ENCODE peak calls at places on chromosomes 12 and 14, in seven cellular contexts. One of them, this sample, is unnamed.
A peak's percentile ranks its signal among the peaks of the same experiment; 100 is the strongest.

GRCh38 chr12:79521576-79521975 is 169.2 kb downstream of the PAWR start:
- DNase-seq in stimulated activated CD4-positive, alpha-beta T cell treated with anti-CD3 and anti-CD28 coated beads, Interleukin-12 subunit alpha, Interleukin-12 subunit beta, amount 100 ng/mL, for 4 hours: no peak
- DNase-seq in NCI-H446: no peak
- DNase-seq in left colon: no peak
- DNase-seq in lung: no peak
- DNase-seq in iris pigment epithelial cell: no peak
- DNase-seq in ACHN: no peak
- DNase-seq in this sample: no peak

GRCh38 chr12:131491887-131492490 is 218.9 kb upstream of the SFSWAP start:
- DNase-seq in lung: no peak
- DNase-seq in stimulated activated CD4-positive, alpha-beta T cell treated with anti-CD3 and anti-CD28 coated beads, Interleukin-12 subunit alpha, Interleukin-12 subunit beta, amount 100 ng/mL, for 4 hours: no peak
- DNase-seq in ACHN: no peak
- DNase-seq in iris pigment epithelial cell: no peak
- DNase-seq in NCI-H446: no peak
- DNase-seq in left colon: no peak
- DNase-seq in this sample: no peak

GRCh38 chr14:92644166-92644565 is 104.3 kb downstream of the LGMN start:
- DNase-seq in iris pigment epithelial cell: peak; percentile 59
- DNase-seq in NCI-H446: no peak
- DNase-seq in lung: no peak
- DNase-seq in left colon: no peak
- DNase-seq in ACHN: no peak
- DNase-seq in stimulated activated CD4-positive, alpha-beta T cell treated with anti-CD3 and anti-CD28 coated beads, Interleukin-12 subunit alpha, Interleukin-12 subunit beta, amount 100 ng/mL, for 4 hours: no peak
- DNase-seq in this sample: no peak

GRCh38 chr14:104687601-104688504 is 1.6 kb upstream of the INF2 start:
- DNase-seq in lung: peak; percentile 89
- DNase-seq in ACHN: peak; percentile 85
- DNase-seq in left colon: peak; percentile 91
- DNase-seq in NCI-H446: peak; percentile 63
- DNase-seq in stimulated activated CD4-positive, alpha-beta T cell treated with anti-CD3 and anti-CD28 coated beads, Interleukin-12 subunit alpha, Interleukin-12 subunit beta, amount 100 ng/mL, for 4 hours: no peak
- DNase-seq in iris pigment epithelial cell: peak; percentile 54
- DNase-seq in this sample: peak; percentile 80

GRCh38 chr12:95385246-95385645 is 88.7 kb upstream of the METAP2 start:
- DNase-seq in ACHN: no peak
- DNase-seq in left colon: no peak
- DNase-seq in iris pigment epithelial cell: peak; percentile 83
- DNase-seq in stimulated activated CD4-positive, alpha-beta T cell treated with anti-CD3 and anti-CD28 coated beads, Interleukin-12 subunit alpha, Interleukin-12 subunit beta, amount 100 ng/mL, for 4 hours: no peak
- DNase-seq in lung: no peak
- DNase-seq in NCI-H446: peak; percentile 73
- DNase-seq in this sample: no peak

GRCh38 chr12:4214912-4215861 is 58.4 kb upstream of the CCND2 start:
- DNase-seq in left colon: peak; percentile 53
- DNase-seq in iris pigment epithelial cell: no peak
- DNase-seq in NCI-H446: no peak
- DNase-seq in lung: peak; percentile 72
- DNase-seq in ACHN: no peak
- DNase-seq in stimulated activated CD4-positive, alpha-beta T cell treated with anti-CD3 and anti-CD28 coated beads, Interleukin-12 subunit alpha, Interleukin-12 subunit beta, amount 100 ng/mL, for 4 hours: peak; percentile 16
- DNase-seq in this sample: peak; percentile 74

GRCh38 chr14:80211143-80212024 is at the start of gene DIO2:
- DNase-seq in stimulated activated CD4-positive, alpha-beta T cell treated with anti-CD3 and anti-CD28 coated beads, Interleukin-12 subunit alpha, Interleukin-12 subunit beta, amount 100 ng/mL, for 4 hours: no peak
- DNase-seq in lung: no peak
- DNase-seq in ACHN: peak; percentile 7
- DNase-seq in left colon: no peak
- DNase-seq in NCI-H446: no peak
- DNase-seq in iris pigment epithelial cell: peak; percentile 54
- DNase-seq in this sample: no peak

GRCh38 chr14:73786942-73787759 is 64.5 kb upstream of the PTGR2 start:
- DNase-seq in NCI-H446: peak; percentile 35
- DNase-seq in lung: peak; percentile 64
- DNase-seq in stimulated activated CD4-positive, alpha-beta T cell treated with anti-CD3 and anti-CD28 coated beads, Interleukin-12 subunit alpha, Interleukin-12 subunit beta, amount 100 ng/mL, for 4 hours: peak; percentile 40
- DNase-seq in left colon: peak; percentile 78
- DNase-seq in iris pigment epithelial cell: no peak
- DNase-seq in ACHN: peak; percentile 39
- DNase-seq in this sample: no peak

GRCh38 chr14:90828642-90829487 is 12.6 kb upstream of the TTC7B start:
- DNase-seq in iris pigment epithelial cell: no peak
- DNase-seq in ACHN: no peak
- DNase-seq in stimulated activated CD4-positive, alpha-beta T cell treated with anti-CD3 and anti-CD28 coated beads, Interleukin-12 subunit alpha, Interleukin-12 subunit beta, amount 100 ng/mL, for 4 hours: no peak
- DNase-seq in lung: no peak
- DNase-seq in NCI-H446: no peak
- DNase-seq in left colon: peak; percentile 20
- DNase-seq in this sample: peak; percentile 64

GRCh38 chr14:84937449-84937848 is 592.5 kb upstream of the FLRT2 start:
- DNase-seq in lung: no peak
- DNase-seq in left colon: no peak
- DNase-seq in NCI-H446: no peak
- DNase-seq in iris pigment epithelial cell: peak; percentile 1
- DNase-seq in ACHN: no peak
- DNase-seq in stimulated activated CD4-positive, alpha-beta T cell treated with anti-CD3 and anti-CD28 coated beads, Interleukin-12 subunit alpha, Interleukin-12 subunit beta, amount 100 ng/mL, for 4 hours: no peak
- DNase-seq in this sample: no peak

GRCh38 chr12:104407922-104408321 is 48.8 kb upstream of the CHST11 start:
- DNase-seq in lung: no peak
- DNase-seq in iris pigment epithelial cell: no peak
- DNase-seq in stimulated activated CD4-positive, alpha-beta T cell treated with anti-CD3 and anti-CD28 coated beads, Interleukin-12 subunit alpha, Interleukin-12 subunit beta, amount 100 ng/mL, for 4 hours: no peak
- DNase-seq in NCI-H446: no peak
- DNase-seq in ACHN: no peak
- DNase-seq in left colon: no peak
- DNase-seq in this sample: no peak

This sample was measured in right atrium auricular region.